ENCODE peak calls at places on chromosomes 7 and 10, in seven cellular contexts. O is mesenchymal stem cell, Q is neuronal stem cell, R is H1, D is H9, I is mesendoderm, K is trophoblast cell. P is an unnamed sample.

GRCh38 chr7:30659312-30659711 is 22.9 kb downstream of the CRHR2 start:
- DNase-seq in D (no peak), R (no peak), I (no peak), O (no peak), K (no peak), Q (no peak), P (peak; percentile 8)

GRCh38 chr10:131142446-131143380 is 168.8 kb downstream of the TCERG1L start:
- DNase-seq in O (no peak), Q (no peak), D (no peak), I (peak; percentile 16), K (no peak), R (no peak), P (no peak)

GRCh38 chr10:43905502-43906236 is 257.0 kb upstream of the ZNF32 start:
- DNase-seq in D (no peak), K (no peak), I (no peak), R (no peak), Q (no peak), O (peak; percentile 77), P (peak; percentile 68)

GRCh38 chr10:11898372-11899066 is 75.4 kb downstream of the PROSER2 start:
- DNase-seq in D (peak; percentile 24), K (peak; percentile 98), R (no peak), O (no peak), Q (no peak), I (peak; percentile 99), P (peak; percentile 30)

GRCh38 chr7:87202705-87203104 is 16.8 kb downstream of the TMEM243 start:
- DNase-seq in Q (no peak), R (no peak), K (no peak), O (no peak), I (no peak), D (no peak), P (no peak)

GRCh38 chr7:91342402-91342801 is 78.2 kb downstream of the FZD1 start:
- DNase-seq in D (no peak), Q (no peak), R (no peak), K (no peak), O (no peak), I (no peak), P (no peak)

GRCh38 chr10:20877554-20877953 is 19.6 kb downstream of the NEBL start:
- DNase-seq in O (no peak), Q (no peak), K (no peak), D (no peak), I (no peak), R (no peak), P (no peak)

GRCh38 chr10:10777279-10777678 is 240.4 kb upstream of the CELF2 start:
- DNase-seq in I (no peak), D (no peak), Q (no peak), R (no peak), O (no peak), K (no peak), P (no peak)

GRCh38 chr10:127715782-127716378 is 21.1 kb upstream of the FOXI2 start:
- DNase-seq in I (no peak), R (no peak), Q (no peak), D (no peak), O (peak; percentile 29), K (peak; percentile 57), P (no peak)

GRCh38 chr10:73586583-73586984 is 4.6 kb downstream of the USP54 start:
- DNase-seq in Q (no peak), O (peak; percentile 77), K (peak; percentile 21), R (no peak), D (no peak), I (no peak), P (peak; percentile 84)

GRCh38 chr7:106217089-106217542 is 67.7 kb downstream of the NAMPT start:
- DNase-seq in D (no peak), K (no peak), Q (no peak), R (no peak), I (peak; percentile 5), O (peak; percentile 87), P (peak; percentile 42)

GRCh38 chr10:124705021-124705740 is 39.0 kb downstream of the FAM53B start:
- DNase-seq in K (no peak), I (peak; percentile 16), O (peak; percentile 65), Q (no peak), D (peak; percentile 69), R (no peak), P (no peak)

GRCh38 chr7:21851445-21852043 is 94.2 kb downstream of the CDCA7L start:
- DNase-seq in R (no peak), D (no peak), Q (no peak), K (peak; percentile 13), I (peak; percentile 18), O (no peak), P (no peak)

GRCh38 chr7:13282377-13282980 is 595.0 kb downstream of the ARL4A start:
- DNase-seq in D (no peak), K (peak; percentile 35), I (peak; percentile 11), O (peak; percentile 52), R (no peak), Q (no peak), P (peak; percentile 54)

GRCh38 chr7:16915405-16915804 is 33.6 kb upstream of the AGR3 start:
- DNase-seq in O (peak; percentile 88), K (peak; percentile 99), I (peak; percentile 35), Q (no peak), D (no peak), R (no peak), P (peak; percentile 91)

GRCh38 chr7:44265733-44266132 is 59.7 kb downstream of the CAMK2B start:
- DNase-seq in Q (no peak), K (no peak), R (no peak), D (no peak), I (no peak), O (no peak), P (no peak)

GRCh38 chr7:38463277-38464224 is 167.6 kb downstream of the AMPH start:
- DNase-seq in I (no peak), K (peak; percentile 1), O (peak; percentile 7), R (no peak), Q (no peak), D (no peak), P (peak; percentile 77)

GRCh38 chr7:22563115-22563514 is 63.1 kb upstream of the STEAP1B start:
- DNase-seq in R (no peak), D (no peak), I (no peak), O (peak; percentile 40), Q (no peak), K (no peak), P (peak; percentile 7)

GRCh38 chr7:151809864-151810170 is 67.1 kb downstream of the PRKAG2 start:
- DNase-seq in R (no peak), K (no peak), D (no peak), Q (no peak), I (no peak), O (no peak), P (no peak)

GRCh38 chr10:27819781-27820531 is 74.3 kb upstream of the MKX start:
- DNase-seq in Q (no peak), K (peak; percentile 50), D (no peak), R (no peak), O (peak; percentile 6), I (no peak), P (peak; percentile 66)

GRCh38 chr7:155862516-155863257 is 50.4 kb upstream of the SHH start:
- DNase-seq in K (no peak), O (no peak), R (no peak), Q (no peak), D (peak; percentile 12), I (no peak), P (no peak)

GRCh38 chr7:51256916-51257315 is 59.7 kb downstream of the COBL start:
- DNase-seq in Q (no peak), D (no peak), R (no peak), O (no peak), K (peak; percentile 81), I (no peak), P (no peak)

GRCh38 chr10:69474688-69475432 is 23.6 kb downstream of the TSPAN15 start:
- DNase-seq in O (peak; percentile 97), R (no peak), D (no peak), K (no peak), Q (no peak), I (no peak), P (peak; percentile 51)

DNA sequence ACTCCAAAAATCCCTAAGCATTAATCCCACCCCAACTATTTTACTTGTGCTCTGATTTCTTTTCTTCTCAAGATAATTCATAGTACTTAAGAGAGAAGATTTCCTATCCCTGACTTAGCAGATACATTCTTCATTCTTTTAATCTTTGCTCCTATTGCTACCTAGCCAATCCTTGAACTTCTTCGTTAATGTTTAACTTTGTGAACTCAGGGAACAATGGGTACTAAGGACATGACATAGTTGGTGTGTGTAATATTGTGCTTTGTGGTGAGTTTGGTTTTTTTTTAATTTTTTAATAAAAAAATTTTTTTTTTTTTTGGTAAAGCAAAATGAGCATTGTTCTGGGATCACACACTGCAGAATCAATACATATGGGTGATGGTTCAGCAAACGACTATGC is 166.2 kb downstream of the CHCHD3 start:
- DNase-seq in K (no peak), O (no peak), I (no peak), Q (no peak), D (no peak), R (no peak), P (no peak)
- H2AK5ac ChIP-seq in K (no peak overlapping the region), O (no peak overlapping the region), I (no peak overlapping the region), Q (no peak overlapping the region), D (no peak overlapping the region), R (no peak overlapping the region), P (no peak overlapping the region)

DNA sequence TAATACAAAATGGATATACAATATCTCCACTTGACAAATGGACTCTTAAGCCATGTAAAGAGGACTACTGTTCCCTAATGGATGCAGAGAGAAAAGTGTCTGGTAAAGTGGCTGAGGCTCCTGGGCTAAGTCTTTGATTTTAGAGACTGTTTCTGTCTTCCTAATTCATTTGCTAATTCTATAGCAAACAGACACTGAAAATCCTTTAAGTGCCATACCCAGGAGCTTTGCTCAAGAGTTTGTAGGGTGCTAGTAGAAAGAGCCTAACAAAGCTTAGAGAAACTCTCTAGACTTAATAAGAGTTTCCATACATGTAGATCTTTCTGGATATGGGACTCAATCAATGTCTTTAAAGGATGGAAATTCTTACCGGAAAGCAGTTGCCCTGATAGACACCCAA is 16.7 kb downstream of the CEP55 start:
- DNase-seq in I (no peak), Q (no peak), R (no peak), D (no peak), K (no peak), O (no peak), P (no peak)
- H2AK5ac ChIP-seq in I (no peak overlapping the region), Q (no peak overlapping the region), R (no peak overlapping the region), D (no peak overlapping the region), K (no peak overlapping the region), O (no peak overlapping the region), P (no peak overlapping the region)

DNA sequence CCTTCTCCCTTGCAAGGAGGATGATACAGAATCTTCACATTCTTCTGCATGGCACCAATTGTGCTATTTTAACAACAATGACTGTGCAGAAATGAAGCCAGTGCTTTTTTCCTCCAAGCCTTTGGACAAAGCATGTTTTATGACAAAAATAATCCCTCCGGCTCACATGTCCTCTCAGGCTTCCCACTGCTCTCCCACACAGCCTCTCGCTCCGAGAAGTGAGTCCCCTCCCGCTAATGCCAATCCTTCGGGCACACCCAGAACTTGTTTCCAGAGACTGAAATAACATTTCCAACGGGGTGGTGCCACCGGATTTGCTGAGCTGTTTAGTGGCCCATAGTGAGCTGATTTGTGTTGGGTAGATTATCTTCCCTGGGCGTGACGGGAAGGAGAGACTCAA is 35.8 kb downstream of the RBM17 start:
- DNase-seq in D (no peak), I (no peak), R (no peak), Q (no peak), O (no peak), K (no peak), P (no peak)
- H2AK5ac ChIP-seq in D (no peak overlapping the region), I (no peak overlapping the region), R (no peak overlapping the region), Q (no peak overlapping the region), O (no peak overlapping the region), K (no peak overlapping the region), P (peak overlapping the region; percentile 15)

DNA sequence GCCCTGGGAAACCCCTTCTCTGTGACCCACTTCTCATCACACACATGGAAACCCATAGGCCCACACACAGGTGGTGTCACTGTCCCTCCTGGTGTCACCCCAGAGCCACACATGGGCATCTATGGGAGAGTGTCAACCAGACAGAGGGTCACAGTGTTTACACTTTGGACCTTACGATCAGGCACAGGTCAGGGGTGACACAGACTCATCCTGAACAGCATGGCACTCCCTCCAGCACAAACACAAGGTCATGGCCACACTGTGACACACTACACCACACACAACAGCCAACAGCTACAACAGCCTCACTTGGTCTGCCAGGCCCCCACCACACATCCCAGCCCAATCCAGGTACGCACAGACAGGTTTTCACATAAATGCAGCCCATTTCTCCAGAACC is 6.2 kb downstream of the TLX1 start:
- DNase-seq in I (no peak), R (no peak), Q (no peak), K (no peak), D (no peak), O (no peak), P (no peak)
- H2AK5ac ChIP-seq in I (no peak overlapping the region), R (peak overlapping the region; percentile 91), Q (no peak overlapping the region), K (no peak overlapping the region), D (no peak overlapping the region), O (no peak overlapping the region), P (no peak overlapping the region)